ENCODE peak calls at places on chromosomes 12 and 14, in five cellular contexts. One of them, this sample, is unnamed.

GRCh38 chr14:74574092-74574438 is 38.0 kb downstream of the LTBP2 start:
- DNase-seq in H1: no peak
- DNase-seq in mesenchymal stem cell: no peak
- DNase-seq in trophoblast cell: no peak
- DNase-seq in IMR-90: no peak
- DNase-seq in this sample: no peak

GRCh38 chr12:113242018-113242418 is 20.8 kb downstream of the TPCN1 start:
- DNase-seq in mesenchymal stem cell: no peak
- DNase-seq in trophoblast cell: no peak
- DNase-seq in IMR-90: no peak
- DNase-seq in H1: no peak
- DNase-seq in this sample: no peak

GRCh38 chr14:79583738-79584405 is 627.4 kb downstream of the DIO2 start:
- DNase-seq in H1: no peak
- DNase-seq in mesenchymal stem cell: peak; percentile 66
- DNase-seq in trophoblast cell: no peak
- DNase-seq in IMR-90: peak; percentile 88
- DNase-seq in this sample: no peak

GRCh38 chr12:116547955-116548471 is 11.2 kb upstream of the MAP1LC3B2 start:
- DNase-seq in H1: no peak
- DNase-seq in IMR-90: peak; percentile 55
- DNase-seq in mesenchymal stem cell: peak; percentile 42
- DNase-seq in trophoblast cell: no peak
- DNase-seq in this sample: no peak

GRCh38 chr12:123043536-123044001 is 63.1 kb downstream of the ARL6IP4 start:
- DNase-seq in H1: peak; percentile 68
- DNase-seq in trophoblast cell: peak; percentile 71
- DNase-seq in IMR-90: peak; percentile 99
- DNase-seq in mesenchymal stem cell: peak; percentile 97
- DNase-seq in this sample: peak; percentile 41

GRCh38 chr12:54257332-54257731 is 22.6 kb downstream of the CBX5 start:
- DNase-seq in IMR-90: no peak
- DNase-seq in mesenchymal stem cell: no peak
- DNase-seq in H1: no peak
- DNase-seq in trophoblast cell: peak; percentile 34
- DNase-seq in this sample: no peak

GRCh38 chr12:90801776-90802175 is 153.2 kb downstream of the CCER1 start:
- DNase-seq in IMR-90: peak; percentile 48
- DNase-seq in trophoblast cell: no peak
- DNase-seq in mesenchymal stem cell: peak; percentile 4
- DNase-seq in H1: no peak
- DNase-seq in this sample: no peak

GRCh38 chr12:7162691-7163114 is 26.8 kb upstream of the PEX5 start:
- DNase-seq in mesenchymal stem cell: peak; percentile 8
- DNase-seq in IMR-90: no peak
- DNase-seq in trophoblast cell: peak; percentile 58
- DNase-seq in H1: peak; percentile 70
- DNase-seq in this sample: no peak

GRCh38 chr12:107635139-107635538 is 50.5 kb upstream of the PWP1 start:
- DNase-seq in H1: peak; percentile 61
- DNase-seq in trophoblast cell: no peak
- DNase-seq in IMR-90: peak; percentile 52
- DNase-seq in mesenchymal stem cell: no peak
- DNase-seq in this sample: no peak

GRCh38 chr14:53226553-53226952 is 73.4 kb upstream of the DDHD1 start:
- DNase-seq in IMR-90: peak; percentile 42
- DNase-seq in H1: no peak
- DNase-seq in mesenchymal stem cell: no peak
- DNase-seq in trophoblast cell: no peak
- DNase-seq in this sample: no peak

GRCh38 chr12:121287267-121287954 is 9.1 kb downstream of the CAMKK2 start:
- DNase-seq in mesenchymal stem cell: peak; percentile 63
- DNase-seq in IMR-90: peak; percentile 81
- DNase-seq in trophoblast cell: peak; percentile 98
- DNase-seq in H1: no peak
- DNase-seq in this sample: no peak

GRCh38 chr12:116492703-116493324 is 66.4 kb upstream of the MAP1LC3B2 start:
- DNase-seq in IMR-90: peak; percentile 81
- DNase-seq in mesenchymal stem cell: peak; percentile 76
- DNase-seq in H1: no peak
- DNase-seq in trophoblast cell: no peak
- DNase-seq in this sample: no peak

GRCh38 chr12:12608557-12608957 is 3.1 kb upstream of the CREBL2 start:
- DNase-seq in IMR-90: peak; percentile 17
- DNase-seq in H1: no peak
- DNase-seq in trophoblast cell: no peak
- DNase-seq in mesenchymal stem cell: no peak
- DNase-seq in this sample: no peak

GRCh38 chr12:126487581-126487980 is 1422.3 kb downstream of the AACS start:
- DNase-seq in mesenchymal stem cell: no peak
- DNase-seq in trophoblast cell: no peak
- DNase-seq in H1: no peak
- DNase-seq in IMR-90: no peak
- DNase-seq in this sample: no peak

GRCh38 chr12:7917392-7918267 is 18.4 kb downstream of the SLC2A3 start:
- DNase-seq in IMR-90: no peak
- DNase-seq in trophoblast cell: no peak
- DNase-seq in H1: no peak
- DNase-seq in mesenchymal stem cell: peak; percentile 45
- DNase-seq in this sample: no peak

GRCh38 chr12:18296909-18297280 is 35.6 kb downstream of the PIK3C2G start:
- DNase-seq in trophoblast cell: no peak
- DNase-seq in H1: no peak
- DNase-seq in mesenchymal stem cell: no peak
- DNase-seq in IMR-90: no peak
- DNase-seq in this sample: no peak

GRCh38 chr14:23831591-23831990 is 122.0 kb upstream of the DHRS4 start:
- DNase-seq in mesenchymal stem cell: no peak
- DNase-seq in H1: no peak
- DNase-seq in IMR-90: no peak
- DNase-seq in trophoblast cell: no peak
- DNase-seq in this sample: no peak

GRCh38 chr12:117134059-117134458 is 34.8 kb upstream of the TESC start:
- DNase-seq in mesenchymal stem cell: no peak
- DNase-seq in H1: no peak
- DNase-seq in IMR-90: no peak
- DNase-seq in trophoblast cell: no peak
- DNase-seq in this sample: no peak

GRCh38 chr12:308511-308910 is 45.9 kb upstream of the SLC6A13 start:
- DNase-seq in H1: no peak
- DNase-seq in IMR-90: no peak
- DNase-seq in mesenchymal stem cell: no peak
- DNase-seq in trophoblast cell: no peak
- DNase-seq in this sample: no peak

GRCh38 chr12:81598205-81598604 is 160.9 kb downstream of the PPFIA2 start:
- DNase-seq in mesenchymal stem cell: no peak
- DNase-seq in IMR-90: no peak
- DNase-seq in trophoblast cell: no peak
- DNase-seq in H1: no peak
- DNase-seq in this sample: no peak

GRCh38 chr12:5379737-5380496 is 52.0 kb upstream of the NTF3 start:
- DNase-seq in trophoblast cell: peak; percentile 95
- DNase-seq in H1: no peak
- DNase-seq in IMR-90: no peak
- DNase-seq in mesenchymal stem cell: no peak
- DNase-seq in this sample: no peak

GRCh38 chr12:119444462-119445044 is 110.0 kb downstream of the CCDC60 start:
- DNase-seq in mesenchymal stem cell: no peak
- DNase-seq in H1: peak; percentile 75
- DNase-seq in IMR-90: no peak
- DNase-seq in trophoblast cell: peak; percentile 61
- DNase-seq in this sample: peak; percentile 69

GRCh38 chr12:27790179-27790578 is 10.1 kb upstream of the MANSC4 start:
- DNase-seq in H1: no peak
- DNase-seq in trophoblast cell: no peak
- DNase-seq in IMR-90: peak; percentile 33
- DNase-seq in mesenchymal stem cell: no peak
- DNase-seq in this sample: no peak

GRCh38 chr14:96895658-96896271 is 98.6 kb downstream of the VRK1 start:
- DNase-seq in H1: no peak
- DNase-seq in IMR-90: no peak
- DNase-seq in mesenchymal stem cell: no peak
- DNase-seq in trophoblast cell: no peak
- DNase-seq in this sample: no peak

GRCh38 chr14:56120091-56120632 is 2.0 kb downstream of the PELI2 start:
- DNase-seq in H1: no peak
- DNase-seq in trophoblast cell: no peak
- DNase-seq in mesenchymal stem cell: peak; percentile 52
- DNase-seq in IMR-90: peak; percentile 46
- DNase-seq in this sample: no peak

GRCh38 chr12:74408601-74409166 is 129.0 kb upstream of the ATXN7L3B start:
- DNase-seq in trophoblast cell: no peak
- DNase-seq in mesenchymal stem cell: no peak
- DNase-seq in H1: no peak
- DNase-seq in IMR-90: no peak
- DNase-seq in this sample: no peak

GRCh38 chr12:131351319-131352028 is 359.4 kb upstream of the SFSWAP start:
- DNase-seq in trophoblast cell: no peak
- DNase-seq in mesenchymal stem cell: no peak
- DNase-seq in H1: no peak
- DNase-seq in IMR-90: no peak
- DNase-seq in this sample: no peak

GRCh38 chr12:5273709-5274108 is 158.2 kb upstream of the NTF3 start:
- DNase-seq in IMR-90: no peak
- DNase-seq in H1: no peak
- DNase-seq in trophoblast cell: no peak
- DNase-seq in mesenchymal stem cell: no peak
- DNase-seq in this sample: peak; percentile 17

GRCh38 chr14:104333903-104334811 is 195.8 kb downstream of the KIF26A start:
- DNase-seq in trophoblast cell: no peak
- DNase-seq in mesenchymal stem cell: no peak
- DNase-seq in H1: no peak
- DNase-seq in IMR-90: no peak
- DNase-seq in this sample: no peak

GRCh38 chr12:82089369-82090121 is 268.6 kb downstream of the CCDC59 start:
- DNase-seq in IMR-90: no peak
- DNase-seq in trophoblast cell: no peak
- DNase-seq in H1: no peak
- DNase-seq in mesenchymal stem cell: no peak
- DNase-seq in this sample: no peak

GRCh38 chr12:130552483-130552996 is 163.6 kb downstream of the RIMBP2 start:
- DNase-seq in mesenchymal stem cell: no peak
- DNase-seq in IMR-90: no peak
- DNase-seq in trophoblast cell: no peak
- DNase-seq in H1: no peak
- DNase-seq in this sample: peak; percentile 32

GRCh38 chr14:61547186-61548121 is 147.9 kb upstream of the HIF1A start:
- DNase-seq in H1: no peak
- DNase-seq in IMR-90: peak; percentile 95
- DNase-seq in mesenchymal stem cell: peak; percentile 96
- DNase-seq in trophoblast cell: peak; percentile 92
- DNase-seq in this sample: no peak

GRCh38 chr14:50479041-50479440 is 53.3 kb downstream of the MAP4K5 start:
- DNase-seq in mesenchymal stem cell: no peak
- DNase-seq in trophoblast cell: no peak
- DNase-seq in IMR-90: no peak
- DNase-seq in H1: no peak
- DNase-seq in this sample: no peak

GRCh38 chr14:59215353-59215752 is 26.9 kb downstream of the DAAM1 start:
- DNase-seq in IMR-90: peak; percentile 77
- DNase-seq in mesenchymal stem cell: no peak
- DNase-seq in H1: no peak
- DNase-seq in trophoblast cell: peak; percentile 1
- DNase-seq in this sample: no peak

GRCh38 chr12:71999795-72000194 is 61.1 kb downstream of the TPH2 start:
- DNase-seq in H1: no peak
- DNase-seq in trophoblast cell: no peak
- DNase-seq in IMR-90: no peak
- DNase-seq in mesenchymal stem cell: no peak
- DNase-seq in this sample: no peak

GRCh38 chr12:45989277-45989856 is 1.0 kb downstream of the SCAF11 start:
- DNase-seq in H1: no peak
- DNase-seq in trophoblast cell: peak; percentile 55
- DNase-seq in IMR-90: peak; percentile 26
- DNase-seq in mesenchymal stem cell: no peak
- DNase-seq in this sample: peak; percentile 1

GRCh38 chr12:122886851-122887816 is 8.8 kb downstream of the VPS37B start:
- DNase-seq in mesenchymal stem cell: peak; percentile 72
- DNase-seq in IMR-90: peak; percentile 76
- DNase-seq in trophoblast cell: peak; percentile 37
- DNase-seq in H1: no peak
- DNase-seq in this sample: no peak

GRCh38 chr12:19759229-19759628 is 319.9 kb downstream of the AEBP2 start:
- DNase-seq in IMR-90: peak; percentile 77
- DNase-seq in mesenchymal stem cell: no peak
- DNase-seq in H1: no peak
- DNase-seq in trophoblast cell: no peak
- DNase-seq in this sample: no peak

GRCh38 chr14:77659822-77660221 is 43.4 kb upstream of the SPTLC2 start:
- DNase-seq in IMR-90: peak; percentile 32
- DNase-seq in H1: no peak
- DNase-seq in mesenchymal stem cell: peak; percentile 65
- DNase-seq in trophoblast cell: no peak
- DNase-seq in this sample: no peak
- H3K18ac ChIP-seq in IMR-90: no peak overlapping the region
- H3K18ac ChIP-seq in H1: no peak overlapping the region
- H3K18ac ChIP-seq in mesenchymal stem cell: no peak overlapping the region
- H3K18ac ChIP-seq in trophoblast cell: no peak overlapping the region
- H3K18ac ChIP-seq in this sample: no peak overlapping the region

GRCh38 chr14:102319351-102320032 is at the start of gene ZNF839:
- DNase-seq in IMR-90: peak; percentile 86
- DNase-seq in mesenchymal stem cell: peak; percentile 91
- DNase-seq in H1: peak; percentile 96
- DNase-seq in trophoblast cell: peak; percentile 86
- DNase-seq in this sample: peak; percentile 80
- H4K91ac ChIP-seq in IMR-90: peak within 1 kb of the TSS; percentile 90
- H4K91ac ChIP-seq in mesenchymal stem cell: no peak within 1 kb of the TSS
- H4K91ac ChIP-seq in H1: peak within 1 kb of the TSS; percentile 48
- H4K91ac ChIP-seq in trophoblast cell: peak within 1 kb of the TSS; percentile 81
- H4K91ac ChIP-seq in this sample: no peak within 1 kb of the TSS

DNA sequence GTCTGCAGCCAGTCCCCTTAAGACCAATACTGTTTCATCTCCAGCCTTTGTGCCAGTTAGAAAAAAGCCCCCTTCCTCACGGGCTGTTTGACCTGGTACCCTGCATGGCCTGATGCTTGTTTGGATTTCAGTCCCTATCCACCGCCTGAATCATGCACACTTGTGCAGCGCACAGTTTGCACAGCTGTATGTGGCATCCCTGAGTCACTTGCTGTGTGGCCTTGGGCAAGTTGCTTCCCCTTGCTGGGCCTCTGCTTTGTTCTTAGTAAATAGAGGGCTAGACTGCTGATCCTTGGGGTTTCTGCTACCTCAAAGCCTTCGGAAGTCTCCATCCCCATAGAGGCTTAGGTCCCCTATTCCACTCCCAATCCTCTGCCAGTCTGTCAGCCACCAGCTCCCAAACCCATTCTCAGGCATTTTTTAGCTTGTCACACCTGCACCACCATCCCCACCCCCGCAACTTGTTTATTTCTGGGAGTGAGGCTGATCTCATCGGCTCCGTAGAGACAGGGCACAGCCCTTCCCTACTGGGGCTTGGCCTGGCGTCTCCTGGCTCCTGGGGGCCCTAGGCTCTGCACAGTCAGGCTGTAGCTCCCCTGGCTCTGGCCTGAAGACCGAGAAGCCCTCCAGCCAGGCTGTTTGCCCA is 8.8 kb downstream of the KRT80 start:
- DNase-seq in H1: no peak
- DNase-seq in IMR-90: peak; percentile 59
- DNase-seq in mesenchymal stem cell: peak; percentile 59
- DNase-seq in trophoblast cell: no peak
- DNase-seq in this sample: no peak
- H3K4me3 ChIP-seq in H1: no peak overlapping the region
- H3K4me3 ChIP-seq in IMR-90: no peak overlapping the region
- H3K4me3 ChIP-seq in mesenchymal stem cell: no peak overlapping the region
- H3K4me3 ChIP-seq in trophoblast cell: no peak overlapping the region
- H3K4me3 ChIP-seq in this sample: no peak overlapping the region

GRCh38 chr14:93984987-93985410 is 8.6 kb upstream of the ASB2 start:
- DNase-seq in H1: peak; percentile 65
- DNase-seq in mesenchymal stem cell: peak; percentile 72
- DNase-seq in IMR-90: peak; percentile 91
- DNase-seq in trophoblast cell: no peak
- DNase-seq in this sample: peak; percentile 9
- H3K18ac ChIP-seq in H1: no peak overlapping the region
- H3K18ac ChIP-seq in mesenchymal stem cell: no peak overlapping the region
- H3K18ac ChIP-seq in IMR-90: no peak overlapping the region
- H3K18ac ChIP-seq in trophoblast cell: no peak overlapping the region
- H3K18ac ChIP-seq in this sample: peak overlapping the region; percentile 87

This sample was measured in neuronal stem cell.